ENCODE peak calls at places on chromosomes 11 and 22, in six cellular contexts. T, D, Z, N, W and X are unnamed samples.

GRCh38 chr11:78860720-78861422 is 286.2 kb upstream of the NARS2 start:
- DNase-seq in T (no peak), D (peak; percentile 57), Z (no peak), N (no peak), W (no peak), X (no peak)

GRCh38 chr22:39184586-39185577 is 32.4 kb upstream of the CBX7 start:
- DNase-seq in T (no peak), D (no peak), Z (no peak), N (no peak), W (no peak), X (no peak)

GRCh38 chr22:49918911-49919881 is 762 bp downstream of the CRELD2 start:
- DNase-seq in T (no peak), D (no peak), Z (no peak), N (no peak), W (no peak), X (no peak)

GRCh38 chr11:103433380-103433779 is 324.2 kb downstream of the DYNC2H1 start:
- DNase-seq in T (peak; percentile 23), D (peak; percentile 94), Z (peak; percentile 88), N (no peak), W (no peak), X (no peak)

GRCh38 chr11:73308003-73308962 is at the start of gene ARHGEF17:
- DNase-seq in T (no peak), D (peak; percentile 74), Z (peak; percentile 62), N (peak; percentile 66), W (peak; percentile 82), X (peak; percentile 82)

GRCh38 chr11:102666331-102666957 is 39.1 kb downstream of the MMP27 start:
- DNase-seq in T (peak; percentile 2), D (peak; percentile 53), Z (peak; percentile 46), N (peak; percentile 28), W (no peak), X (peak; percentile 48)

GRCh38 chr11:103800406-103801114 is 235.9 kb upstream of the DDI1 start:
- DNase-seq in T (no peak), D (no peak), Z (no peak), N (no peak), W (no peak), X (no peak)

GRCh38 chr11:70323811-70324210 is 53.3 kb downstream of the PPFIA1 start:
- DNase-seq in T (no peak), D (peak; percentile 34), Z (no peak), N (no peak), W (no peak), X (no peak)

GRCh38 chr11:94809251-94809650 is 41.1 kb downstream of the AMOTL1 start:
- DNase-seq in T (no peak), D (no peak), Z (peak; percentile 43), N (no peak), W (no peak), X (no peak)

GRCh38 chr11:125287467-125288232 is 123.1 kb downstream of the PKNOX2 start:
- DNase-seq in T (no peak), D (no peak), Z (no peak), N (no peak), W (no peak), X (no peak)

GRCh38 chr11:62556872-62557631 is 10.4 kb upstream of the AHNAK start:
- DNase-seq in T (no peak), D (no peak), Z (no peak), N (no peak), W (no peak), X (no peak)

GRCh38 chr11:96101146-96101545 is 177.2 kb upstream of the MTMR2 start:
- DNase-seq in T (peak; percentile 55), D (no peak), Z (no peak), N (no peak), W (no peak), X (no peak)

GRCh38 chr22:17999851-18000250 is 24.5 kb downstream of the MICAL3 start:
- DNase-seq in T (no peak), D (peak; percentile 43), Z (no peak), N (peak; percentile 28), W (no peak), X (no peak)

GRCh38 chr22:22746061-22746962 is 101.9 kb downstream of the GGTLC2 start:
- DNase-seq in T (no peak), D (no peak), Z (no peak), N (no peak), W (no peak), X (no peak)

GRCh38 chr11:9732453-9732852 is 68.6 kb downstream of the SWAP70 start:
- DNase-seq in T (no peak), D (no peak), Z (no peak), N (no peak), W (no peak), X (no peak)

GRCh38 chr11:119592642-119593041 is 136.4 kb downstream of the NECTIN1 start:
- DNase-seq in T (no peak), D (no peak), Z (no peak), N (no peak), W (no peak), X (no peak)

GRCh38 chr22:47373648-47374272 is 611.3 kb downstream of the TBC1D22A start:
- DNase-seq in T (no peak), D (no peak), Z (no peak), N (no peak), W (no peak), X (no peak)

GRCh38 chr11:66291706-66292542 is at the start of gene TMEM151A:
- DNase-seq in T (no peak), D (no peak), Z (no peak), N (peak; percentile 53), W (no peak), X (no peak)

GRCh38 chr11:130908770-130909625 is 7.3 kb downstream of the SNX19 start:
- DNase-seq in T (no peak), D (peak; percentile 72), Z (peak; percentile 83), N (no peak), W (no peak), X (no peak)

GRCh38 chr22:36549033-36549432 is 20.1 kb upstream of the EIF3D start:
- DNase-seq in T (no peak), D (no peak), Z (no peak), N (no peak), W (no peak), X (no peak)

GRCh38 chr11:47977651-47978050 is 2.7 kb upstream of the PTPRJ start:
- DNase-seq in T (no peak), D (no peak), Z (no peak), N (no peak), W (no peak), X (no peak)

GRCh38 chr11:68503281-68503687 is 42.7 kb downstream of the PPP6R3 start:
- DNase-seq in T (no peak), D (no peak), Z (no peak), N (no peak), W (no peak), X (no peak)
- TF ChIP-seq CTCF in T (no peak), D (no peak), Z (no peak), N (no peak), W (no peak), X (no peak)

GRCh38 chr11:132035736-132036135 is 665.3 kb downstream of the NTM start:
- DNase-seq in T (no peak), D (no peak), Z (no peak), N (no peak), W (no peak), X (no peak)

GRCh38 chr11:132036751-132037466 is 666.5 kb downstream of the NTM start:
- DNase-seq in T (no peak), D (no peak), Z (no peak), N (no peak), W (no peak), X (no peak)

GRCh38 chr11:132039521-132039920 is 669.1 kb downstream of the NTM start:
- DNase-seq in T (no peak), D (no peak), Z (no peak), N (no peak), W (no peak), X (no peak)

GRCh38 chr11:132037961-132038360 is 667.5 kb downstream of the NTM start:
- DNase-seq in T (no peak), D (no peak), Z (no peak), N (no peak), W (no peak), X (no peak)

DNA sequence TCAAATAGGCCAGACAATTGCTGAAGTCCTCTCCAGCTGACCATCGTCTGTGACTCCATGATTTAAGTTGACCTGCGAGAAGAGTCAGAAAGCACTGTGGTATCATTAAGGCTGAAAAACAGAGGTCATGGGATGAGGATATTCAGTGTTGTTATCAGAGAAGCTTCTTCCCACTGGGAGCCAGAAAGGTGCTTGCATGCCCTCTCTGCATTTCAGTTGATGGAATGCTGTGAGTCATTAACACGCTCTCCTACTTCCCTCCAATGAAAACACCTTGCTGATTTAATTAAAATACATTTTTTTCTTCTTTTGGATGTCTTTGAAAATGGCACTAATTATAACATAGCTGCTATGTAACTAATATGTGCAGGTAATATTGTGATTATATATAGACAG is 667.0 kb downstream of the NTM start:
- DNase-seq in T (no peak), D (peak; percentile 64), Z (no peak), N (no peak), W (no peak), X (no peak)
- TF ChIP-seq CTCF in T (no peak), D (no peak), Z (no peak), N (no peak), W (no peak), X (no peak)

GRCh38 chr11:8309862-8310261 is 46.2 kb upstream of the LMO1 start:
- DNase-seq in T (no peak), D (peak; percentile 47), Z (no peak), N (peak; percentile 26), W (no peak), X (no peak)
- TF ChIP-seq CTCF in T (peak; percentile 44), D (peak; percentile 71), Z (no peak), N (no peak), W (peak; percentile 47), X (no peak)

GRCh38 chr11:115379528-115379927 is 124.7 kb downstream of the CADM1 start:
- DNase-seq in T (no peak), D (no peak), Z (no peak), N (no peak), W (no peak), X (peak; percentile 6)
- TF ChIP-seq CTCF in T (no peak), D (no peak), Z (no peak), N (no peak), W (no peak), X (no peak)

GRCh38 chr22:29327089-29327764 is 11.7 kb upstream of the RASL10A start:
- DNase-seq in T (no peak), D (no peak), Z (no peak), N (no peak), W (no peak), X (no peak)

GRCh38 chr22:29329581-29329980 is 14.1 kb upstream of the RASL10A start:
- DNase-seq in T (no peak), D (no peak), Z (no peak), N (no peak), W (no peak), X (no peak)

GRCh38 chr22:29328566-29329500 is 13.3 kb upstream of the RASL10A start:
- DNase-seq in T (no peak), D (no peak), Z (no peak), N (no peak), W (no peak), X (no peak)

GRCh38 chr22:29326481-29326880 is 11.0 kb upstream of the RASL10A start:
- DNase-seq in T (no peak), D (no peak), Z (no peak), N (no peak), W (no peak), X (no peak)

GRCh38 chr22:29328055-29328454 is 12.6 kb upstream of the RASL10A start:
- DNase-seq in T (no peak), D (no peak), Z (no peak), N (no peak), W (no peak), X (no peak)
- TF ChIP-seq CTCF in T (no peak), D (peak; percentile 7), Z (peak; percentile 42), N (no peak), W (no peak), X (no peak)

GRCh38 chr22:30423296-30423958 is 2.1 kb upstream of the MTFP1 start:
- DNase-seq in T (no peak), D (peak; percentile 68), Z (no peak), N (peak; percentile 58), W (peak; percentile 77), X (no peak)
- TF ChIP-seq CTCF in T (no peak), D (no peak), Z (peak; percentile 26), N (no peak), W (no peak), X (no peak)